ENCODE peak calls at places on chromosomes 6 and 20, in four cellular contexts. One of them, this sample, is unnamed.

GRCh38 chr20:19351542-19351941 is 139.1 kb downstream of the SLC24A3 start:
- DNase-seq in foreskin fibroblast: no peak
- DNase-seq in fibroblast of mammary gland: no peak
- DNase-seq in lung: no peak
- DNase-seq in this sample: no peak

GRCh38 chr20:20386192-20386591 is 18.3 kb downstream of the INSM1 start:
- DNase-seq in foreskin fibroblast: no peak
- DNase-seq in fibroblast of mammary gland: no peak
- DNase-seq in lung: no peak
- DNase-seq in this sample: no peak

GRCh38 chr20:38343107-38343797 is 3.0 kb upstream of the LBP start:
- DNase-seq in foreskin fibroblast: peak; percentile 50
- DNase-seq in fibroblast of mammary gland: peak; percentile 74
- DNase-seq in lung: peak; percentile 43
- DNase-seq in this sample: no peak

GRCh38 chr20:50237349-50237748 is 46.7 kb downstream of the CEBPB start:
- DNase-seq in foreskin fibroblast: no peak
- DNase-seq in fibroblast of mammary gland: no peak
- DNase-seq in lung: no peak
- DNase-seq in this sample: no peak

GRCh38 chr20:63062188-63063140 is 55.7 kb upstream of the BHLHE23 start:
- DNase-seq in foreskin fibroblast: no peak
- DNase-seq in fibroblast of mammary gland: no peak
- DNase-seq in lung: no peak
- DNase-seq in this sample: peak; percentile 1

GRCh38 chr6:39758905-39759605 is 33.1 kb upstream of the DAAM2 start:
- DNase-seq in foreskin fibroblast: no peak
- DNase-seq in fibroblast of mammary gland: no peak
- DNase-seq in lung: no peak
- DNase-seq in this sample: no peak

GRCh38 chr6:15431762-15432495 is 186.1 kb downstream of the JARID2 start:
- DNase-seq in foreskin fibroblast: no peak
- DNase-seq in fibroblast of mammary gland: peak; percentile 35
- DNase-seq in lung: peak; percentile 34
- DNase-seq in this sample: no peak

GRCh38 chr6:42899871-42900270 is 16.0 kb upstream of the PTCRA start:
- DNase-seq in foreskin fibroblast: no peak
- DNase-seq in fibroblast of mammary gland: no peak
- DNase-seq in lung: no peak
- DNase-seq in this sample: peak; percentile 33

GRCh38 chr6:27414996-27415395 is 26.4 kb downstream of the ZNF391 start:
- DNase-seq in foreskin fibroblast: no peak
- DNase-seq in fibroblast of mammary gland: peak; percentile 43
- DNase-seq in lung: no peak
- DNase-seq in this sample: no peak

GRCh38 chr6:46368137-46368536 is 123.1 kb downstream of the RCAN2 start:
- DNase-seq in foreskin fibroblast: no peak
- DNase-seq in fibroblast of mammary gland: no peak
- DNase-seq in lung: no peak
- DNase-seq in this sample: no peak

GRCh38 chr6:52361945-52362442 is at the start of gene PAQR8:
- DNase-seq in foreskin fibroblast: peak; percentile 89
- DNase-seq in fibroblast of mammary gland: peak; percentile 36
- DNase-seq in lung: peak; percentile 71
- DNase-seq in this sample: peak; percentile 81

GRCh38 chr20:58453391-58453790 is 61.8 kb downstream of the APCDD1L start:
- DNase-seq in foreskin fibroblast: no peak
- DNase-seq in fibroblast of mammary gland: no peak
- DNase-seq in lung: no peak
- DNase-seq in this sample: no peak

GRCh38 chr6:131534654-131534956 is 38.4 kb upstream of the ARG1 start:
- DNase-seq in foreskin fibroblast: no peak
- DNase-seq in fibroblast of mammary gland: no peak
- DNase-seq in lung: no peak
- DNase-seq in this sample: no peak

GRCh38 chr6:87832025-87832825 is 130.2 kb upstream of the AKIRIN2 start:
- DNase-seq in foreskin fibroblast: peak; percentile 28
- DNase-seq in fibroblast of mammary gland: peak; percentile 43
- DNase-seq in lung: no peak
- DNase-seq in this sample: no peak

GRCh38 chr6:125670586-125670985 is 78.8 kb upstream of the HEY2 start:
- DNase-seq in foreskin fibroblast: no peak
- DNase-seq in fibroblast of mammary gland: no peak
- DNase-seq in lung: no peak
- DNase-seq in this sample: peak; percentile 28

GRCh38 chr6:161631676-161632194 is 357.9 kb upstream of the AGPAT4 start:
- DNase-seq in foreskin fibroblast: peak; percentile 90
- DNase-seq in fibroblast of mammary gland: peak; percentile 93
- DNase-seq in lung: no peak
- DNase-seq in this sample: no peak

GRCh38 chr6:33761581-33761921 is 14.8 kb upstream of the IP6K3 start:
- DNase-seq in foreskin fibroblast: no peak
- DNase-seq in fibroblast of mammary gland: no peak
- DNase-seq in lung: no peak
- DNase-seq in this sample: no peak

GRCh38 chr6:33762713-33763112 is 16.0 kb upstream of the IP6K3 start:
- DNase-seq in foreskin fibroblast: peak; percentile 55
- DNase-seq in fibroblast of mammary gland: no peak
- DNase-seq in lung: no peak
- DNase-seq in this sample: no peak

GRCh38 chr6:33763483-33763882 is 16.8 kb upstream of the IP6K3 start:
- DNase-seq in foreskin fibroblast: no peak
- DNase-seq in fibroblast of mammary gland: no peak
- DNase-seq in lung: no peak
- DNase-seq in this sample: no peak

GRCh38 chr6:33764036-33764435 is 17.3 kb upstream of the IP6K3 start:
- DNase-seq in foreskin fibroblast: no peak
- DNase-seq in fibroblast of mammary gland: no peak
- DNase-seq in lung: no peak
- DNase-seq in this sample: no peak

GRCh38 chr6:33761922-33762629 is 15.4 kb upstream of the IP6K3 start:
- DNase-seq in foreskin fibroblast: peak; percentile 84
- DNase-seq in fibroblast of mammary gland: peak; percentile 41
- DNase-seq in lung: peak; percentile 72
- DNase-seq in this sample: peak; percentile 87
- TF ChIP-seq CTCF in foreskin fibroblast: peak; percentile 74
- TF ChIP-seq CTCF in fibroblast of mammary gland: peak; percentile 67
- TF ChIP-seq CTCF in lung: no peak
- TF ChIP-seq CTCF in this sample: peak; percentile 75

DNA sequence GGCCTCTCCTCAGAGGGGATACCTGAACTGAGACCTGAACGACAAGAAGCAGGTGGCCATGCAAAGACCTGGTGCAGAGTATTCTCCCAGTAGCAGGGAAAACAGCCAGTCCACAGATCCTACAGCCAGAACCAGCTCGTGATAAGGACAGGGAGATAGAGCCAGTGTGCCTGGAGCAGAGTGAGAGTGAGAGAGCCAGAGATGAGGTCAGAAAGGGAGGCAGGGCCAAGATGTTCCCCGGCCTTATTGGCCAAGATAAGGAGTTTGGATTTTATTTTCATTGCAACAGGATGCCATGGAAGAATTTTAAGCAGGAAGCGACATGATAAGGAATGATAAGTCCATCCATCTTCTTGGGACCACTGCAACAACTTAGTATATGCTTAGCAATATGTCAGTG is 111.8 kb downstream of the UBE3D start:
- DNase-seq in foreskin fibroblast: no peak
- DNase-seq in fibroblast of mammary gland: no peak
- DNase-seq in lung: no peak
- DNase-seq in this sample: peak; percentile 51
- H3K4me3 ChIP-seq in foreskin fibroblast: no peak overlapping the region
- H3K4me3 ChIP-seq in fibroblast of mammary gland: no peak overlapping the region
- H3K4me3 ChIP-seq in lung: no peak overlapping the region
- H3K4me3 ChIP-seq in this sample: no peak overlapping the region

DNA sequence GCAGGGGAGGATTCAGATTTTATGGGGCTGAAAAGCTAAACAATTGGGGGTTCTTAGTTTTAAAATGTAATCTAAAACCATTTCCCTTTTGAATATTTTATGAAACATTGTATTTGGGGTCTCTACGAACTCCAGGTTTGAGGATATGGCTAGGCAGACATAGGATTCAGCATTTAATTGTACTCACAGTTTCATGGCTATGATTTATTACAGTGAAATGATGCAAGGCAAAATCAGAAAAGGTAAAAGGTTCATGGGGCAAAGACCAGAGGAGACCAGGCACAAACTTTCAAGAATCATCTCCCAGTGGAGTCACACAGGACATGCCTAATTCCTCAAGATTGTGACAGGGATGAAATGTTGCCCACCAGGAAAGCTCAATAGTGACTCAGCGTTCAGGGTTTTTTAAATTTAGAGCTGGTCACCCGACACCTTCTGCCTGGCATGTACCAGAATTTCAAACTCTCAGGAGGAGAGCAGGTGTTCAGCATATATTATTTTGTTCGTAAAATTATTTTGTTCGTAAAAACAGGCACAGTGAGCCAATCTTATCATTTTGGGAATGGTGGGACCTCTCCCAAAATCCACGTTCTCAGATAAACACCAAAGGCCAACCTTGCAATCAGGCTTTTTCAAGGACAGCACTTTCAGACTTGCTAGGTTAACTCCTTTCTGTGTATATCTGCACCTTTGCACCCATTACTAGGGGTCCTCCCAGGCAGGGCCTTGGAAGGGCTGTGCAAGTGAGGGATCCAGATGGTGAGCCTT is 270.3 kb downstream of the NKAIN2 start:
- DNase-seq in foreskin fibroblast: peak; percentile 44
- DNase-seq in fibroblast of mammary gland: no peak
- DNase-seq in lung: no peak
- DNase-seq in this sample: no peak
- TF ChIP-seq CTCF in foreskin fibroblast: no peak
- TF ChIP-seq CTCF in fibroblast of mammary gland: no peak
- TF ChIP-seq CTCF in lung: no peak
- TF ChIP-seq CTCF in this sample: no peak

DNA sequence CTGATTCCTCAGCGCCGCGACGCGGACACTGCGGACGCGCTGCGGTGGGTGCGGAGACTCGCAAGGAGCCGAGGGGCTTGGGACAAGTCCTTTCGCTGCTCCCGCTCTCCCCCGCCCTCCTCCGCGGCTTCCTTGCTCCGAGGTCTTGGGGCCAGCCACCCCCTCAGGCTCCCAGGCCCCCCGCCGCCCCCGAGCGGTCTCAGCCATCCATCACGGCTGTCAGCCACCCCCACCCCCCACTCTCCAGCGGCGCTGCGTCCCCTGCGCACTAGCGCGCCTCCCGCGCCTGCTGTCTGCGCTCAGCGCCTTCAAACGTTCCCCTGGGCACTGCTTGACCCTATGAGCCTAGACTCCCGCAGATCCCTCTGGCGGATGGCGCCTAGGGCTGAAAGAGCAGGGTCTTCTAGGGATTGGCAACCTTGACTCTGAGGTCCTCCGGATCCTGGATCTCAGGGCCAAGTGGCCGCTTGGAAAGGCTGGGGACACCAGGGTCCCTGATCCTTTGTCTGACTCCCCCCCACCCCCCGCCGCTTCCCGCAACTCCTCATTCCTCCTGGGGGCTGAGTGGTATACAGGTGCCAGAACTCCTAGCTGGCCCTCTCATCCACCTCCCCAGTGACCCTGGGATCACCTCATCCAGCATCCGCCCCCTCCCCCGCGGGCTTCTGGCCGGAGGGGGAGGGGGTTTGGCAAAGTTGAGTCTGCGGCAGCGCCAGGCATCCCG is 1.4 kb downstream of the SLC12A5 start:
- DNase-seq in foreskin fibroblast: no peak
- DNase-seq in fibroblast of mammary gland: no peak
- DNase-seq in lung: no peak
- DNase-seq in this sample: no peak
- H3K4me3 ChIP-seq in foreskin fibroblast: no peak overlapping the region
- H3K4me3 ChIP-seq in fibroblast of mammary gland: no peak overlapping the region
- H3K4me3 ChIP-seq in lung: no peak overlapping the region
- H3K4me3 ChIP-seq in this sample: no peak overlapping the region

DNA sequence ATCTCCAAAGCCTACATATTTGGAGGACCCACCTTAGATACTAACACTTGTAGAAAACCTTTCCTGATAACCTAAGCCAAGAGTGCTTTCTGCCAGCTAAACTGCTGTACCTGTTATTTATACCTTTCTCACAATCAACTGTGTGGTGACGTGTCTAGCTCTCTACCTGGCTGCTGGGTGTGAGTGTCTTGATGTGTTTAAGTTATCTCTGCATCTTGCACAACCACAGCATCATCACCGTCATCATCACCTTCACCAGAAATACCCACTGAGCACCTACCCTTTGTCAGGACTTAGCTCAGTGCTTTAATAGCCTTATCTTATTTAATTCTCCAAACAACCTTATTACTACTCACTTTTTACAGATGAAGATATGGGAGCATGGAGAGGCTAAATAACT is 431.3 kb downstream of the MAFB start:
- DNase-seq in foreskin fibroblast: no peak
- DNase-seq in fibroblast of mammary gland: no peak
- DNase-seq in lung: no peak
- DNase-seq in this sample: no peak
- TF ChIP-seq CTCF in foreskin fibroblast: no peak
- TF ChIP-seq CTCF in fibroblast of mammary gland: no peak
- TF ChIP-seq CTCF in lung: no peak
- TF ChIP-seq CTCF in this sample: no peak

GRCh38 chr6:83429857-83430605 is 820 bp downstream of the ME1 start:
- DNase-seq in foreskin fibroblast: peak; percentile 43
- DNase-seq in fibroblast of mammary gland: peak; percentile 46
- DNase-seq in lung: peak; percentile 55
- DNase-seq in this sample: no peak

GRCh38 chr6:83432626-83433025 is 1.8 kb upstream of the ME1 start:
- DNase-seq in foreskin fibroblast: no peak
- DNase-seq in fibroblast of mammary gland: no peak
- DNase-seq in lung: no peak
- DNase-seq in this sample: no peak

GRCh38 chr6:83430606-83431544 is at the start of gene ME1:
- DNase-seq in foreskin fibroblast: peak; percentile 92
- DNase-seq in fibroblast of mammary gland: peak; percentile 84
- DNase-seq in lung: peak; percentile 82
- DNase-seq in this sample: peak; percentile 79

GRCh38 chr6:83431545-83432165 is 804 bp upstream of the ME1 start:
- DNase-seq in foreskin fibroblast: no peak
- DNase-seq in fibroblast of mammary gland: no peak
- DNase-seq in lung: no peak
- DNase-seq in this sample: no peak

DNA sequence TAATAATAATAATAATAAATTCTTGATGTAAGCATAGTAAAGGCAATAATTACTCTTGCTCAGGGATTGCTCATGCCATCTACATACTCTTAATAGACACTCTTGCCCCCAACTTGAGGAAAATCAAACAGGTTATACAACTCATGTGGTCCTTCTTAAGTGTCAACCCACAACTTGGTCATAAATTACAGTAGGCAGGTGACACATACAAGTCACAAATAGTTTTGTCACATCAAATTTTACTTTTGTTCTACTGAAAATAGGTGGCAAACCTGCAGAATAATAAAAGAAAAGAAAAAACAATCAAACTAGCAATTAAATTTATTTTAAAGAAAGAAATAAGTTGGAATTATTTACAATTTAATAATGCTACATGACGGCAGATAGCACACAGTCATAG is 1.6 kb downstream of the ME1 start:
- DNase-seq in foreskin fibroblast: no peak
- DNase-seq in fibroblast of mammary gland: no peak
- DNase-seq in lung: no peak
- DNase-seq in this sample: no peak
- H3K4me3 ChIP-seq in foreskin fibroblast: peak overlapping the region; percentile 77
- H3K4me3 ChIP-seq in fibroblast of mammary gland: peak overlapping the region; percentile 91
- H3K4me3 ChIP-seq in lung: no peak overlapping the region
- H3K4me3 ChIP-seq in this sample: peak overlapping the region; percentile 76

GRCh38 chr6:84197708-84198107 is 29.7 kb downstream of the CEP162 start:
- DNase-seq in foreskin fibroblast: no peak
- DNase-seq in fibroblast of mammary gland: no peak
- DNase-seq in lung: no peak
- DNase-seq in this sample: no peak
- TF ChIP-seq CTCF in foreskin fibroblast: no peak
- TF ChIP-seq CTCF in fibroblast of mammary gland: no peak
- TF ChIP-seq CTCF in lung: no peak
- TF ChIP-seq CTCF in this sample: no peak